ENCODE peak calls at places on chromosomes 2 and 18, in ten cellular contexts. F is C1 segment of cervical spinal cord; D is upper lobe of right lung; E is T-helper 2 cell treated with Interferon-gamma antibody and Interleukin-4, amounts not matched to agents 5 μg/mL and 100 μg/mL, for 36 hours; W is dorsolateral prefrontal cortex; Y is small intestine; T is neural crest cell; G is HuH-7.5; L is OCI-LY7; X is GM12865. O is an unnamed sample.

GRCh38 chr18:63162271-63163014 is 157.1 kb downstream of the BCL2 start:
- DNase-seq in F (no peak), E (peak; percentile 36), X (peak; percentile 92), L (peak; percentile 70), W (no peak), D (peak; percentile 71), G (no peak), T (no peak), Y (no peak), O (no peak)

GRCh38 chr2:230160112-230160660 is 59.6 kb downstream of the SP110 start:
- DNase-seq in F (peak; percentile 10), X (peak; percentile 67), Y (peak; percentile 58), E (peak; percentile 24), D (no peak), W (no peak), L (peak; percentile 49), T (peak; percentile 59), G (peak; percentile 47), O (peak; percentile 65)

GRCh38 chr2:65067806-65068553 is 11.8 kb downstream of the CEP68 start:
- DNase-seq in D (no peak), F (no peak), G (no peak), T (no peak), E (no peak), Y (no peak), W (no peak), X (no peak), L (no peak), O (no peak)

GRCh38 chr2:30180230-30180629 is 33.4 kb downstream of the YPEL5 start:
- DNase-seq in F (peak; percentile 15), E (no peak), L (no peak), X (no peak), T (no peak), Y (no peak), D (no peak), G (no peak), W (no peak), O (no peak)

GRCh38 chr2:127413782-127414743 is 4.2 kb upstream of the PROC start:
- DNase-seq in E (no peak), T (no peak), F (no peak), W (no peak), Y (no peak), G (no peak), L (no peak), D (no peak), X (no peak), O (no peak)

GRCh38 chr2:44778221-44778654 is 163.3 kb upstream of the SIX3 start:
- DNase-seq in F (no peak), L (peak; percentile 62), G (no peak), T (no peak), D (no peak), W (no peak), Y (peak; percentile 36), X (no peak), E (no peak), O (no peak)

GRCh38 chr18:80196528-80197320 is 50.6 kb downstream of the PARD6G start:
- DNase-seq in X (no peak), Y (no peak), G (no peak), T (no peak), E (no peak), F (no peak), W (no peak), D (no peak), L (no peak), O (no peak)

GRCh38 chr2:106104332-106105062 is 89.6 kb downstream of the UXS1 start:
- DNase-seq in G (peak; percentile 74), Y (peak; percentile 77), D (no peak), T (peak; percentile 60), L (peak; percentile 70), W (no peak), E (peak; percentile 52), X (peak; percentile 77), F (peak; percentile 11), O (peak; percentile 77)

GRCh38 chr2:132681766-132682165 is 11.8 kb upstream of the LYPD1 start:
- DNase-seq in E (no peak), F (no peak), L (no peak), T (no peak), G (no peak), W (no peak), D (no peak), X (no peak), Y (no peak), O (no peak)

GRCh38 chr2:120287183-120288015 is 34.7 kb downstream of the RALB start:
- DNase-seq in D (no peak), L (no peak), W (peak; percentile 18), X (peak; percentile 90), E (peak; percentile 48), G (no peak), T (no peak), Y (peak; percentile 38), F (no peak), O (no peak)

GRCh38 chr2:200652158-200652557 is 66.3 kb downstream of the AOX1 start:
- DNase-seq in G (no peak), T (no peak), L (no peak), E (no peak), Y (no peak), F (no peak), X (no peak), W (no peak), D (no peak), O (no peak)

GRCh38 chr2:95670167-95670566 is 78.4 kb downstream of the TRIM43 start:
- DNase-seq in F (no peak), X (no peak), G (no peak), L (no peak), E (no peak), W (no peak), D (no peak), Y (no peak), T (no peak), O (no peak)

GRCh38 chr2:32719933-32720716 is 92.3 kb downstream of the TTC27 start:
- DNase-seq in T (no peak), D (no peak), Y (no peak), W (no peak), L (no peak), F (no peak), G (no peak), E (no peak), X (no peak), O (no peak)

GRCh38 chr2:240348522-240348921 is 86.9 kb upstream of the GPC1 start:
- DNase-seq in G (no peak), L (no peak), Y (no peak), D (no peak), F (no peak), T (no peak), X (no peak), W (no peak), E (no peak), O (no peak)

GRCh38 chr2:43524180-43524965 is 71.5 kb downstream of the THADA start:
- DNase-seq in W (no peak), E (no peak), T (no peak), X (no peak), D (no peak), Y (no peak), G (peak; percentile 9), F (no peak), L (no peak), O (peak; percentile 28)

GRCh38 chr2:233387667-233388528 is 33.6 kb downstream of the DGKD start:
- DNase-seq in W (peak; percentile 85), D (peak; percentile 86), E (no peak), G (no peak), F (peak; percentile 73), L (no peak), Y (no peak), T (no peak), X (no peak), O (no peak)

GRCh38 chr2:216315817-216316603 is 56.3 kb downstream of the MARCHF4 start:
- DNase-seq in X (no peak), L (no peak), G (no peak), T (peak; percentile 20), W (peak; percentile 10), F (no peak), Y (no peak), D (no peak), E (no peak), O (no peak)

GRCh38 chr2:202115385-202116060 is 42.5 kb downstream of the KIAA2012 start:
- DNase-seq in W (no peak), F (no peak), T (no peak), L (no peak), E (no peak), X (no peak), G (no peak), D (no peak), Y (no peak), O (no peak)

GRCh38 chr2:109380502-109381326 is 233.1 kb downstream of the SEPTIN10 start:
- DNase-seq in Y (no peak), F (no peak), W (no peak), X (no peak), D (peak; percentile 31), G (no peak), L (no peak), E (no peak), T (no peak), O (no peak)

GRCh38 chr2:187169108-187169713 is 278.8 kb downstream of the CALCRL start:
- DNase-seq in F (no peak), Y (no peak), G (no peak), E (no peak), D (no peak), T (no peak), X (peak; percentile 21), W (no peak), L (peak; percentile 16), O (no peak)

GRCh38 chr2:105373344-105373781 is 25.5 kb downstream of the FHL2 start:
- DNase-seq in T (no peak), Y (no peak), D (no peak), F (no peak), G (no peak), W (no peak), X (no peak), E (no peak), L (no peak), O (no peak)

GRCh38 chr2:107984667-107985066 is 1.7 kb upstream of the SLC5A7 start:
- DNase-seq in F (no peak), X (no peak), G (no peak), L (no peak), T (no peak), E (no peak), Y (no peak), W (no peak), D (no peak), O (no peak)

GRCh38 chr2:165952600-165953210 is 871 bp downstream of the TTC21B start:
- DNase-seq in W (no peak), L (peak; percentile 3), G (no peak), F (no peak), X (no peak), D (no peak), E (no peak), Y (peak; percentile 20), T (no peak), O (no peak)

GRCh38 chr2:27929916-27930486 is 39.5 kb downstream of the BABAM2 start:
- DNase-seq in X (no peak), D (no peak), G (no peak), T (no peak), Y (peak; percentile 87), F (no peak), L (no peak), E (no peak), W (no peak), O (no peak)

GRCh38 chr18:49761771-49762170 is 51.6 kb downstream of the ACAA2 start:
- DNase-seq in Y (no peak), D (no peak), F (no peak), W (no peak), X (no peak), L (no peak), T (no peak), E (no peak), G (no peak), O (no peak)

GRCh38 chr18:4430836-4431235 is 24.3 kb downstream of the DLGAP1 start:
- DNase-seq in Y (no peak), G (no peak), L (no peak), T (no peak), W (no peak), D (no peak), E (no peak), X (no peak), F (no peak), O (no peak)